ENCODE peak calls at places on chromosomes 7 and 10, in five cellular contexts. M is NCI-H2081, W is fibroblast of mammary gland, L is MCF 10A, A is nephron progenitor cell. U is an unnamed sample.

GRCh38 chr7:81459485-81459884 is 310.4 kb downstream of the HGF start:
- DNase-seq in M (no peak), W (no peak), L (no peak), A (no peak), U (no peak)

GRCh38 chr7:156021476-156021875 is 209.2 kb upstream of the SHH start:
- DNase-seq in M (no peak), W (no peak), L (no peak), A (no peak), U (no peak)

GRCh38 chr10:113665806-113666354 is 2.0 kb upstream of the NRAP start:
- DNase-seq in M (no peak), W (peak), L (peak), A (no peak), U (no peak)

GRCh38 chr10:103888113-103888841 is 29.7 kb downstream of the STN1 start:
- DNase-seq in M (peak), W (peak), L (peak), A (no peak), U (no peak)

GRCh38 chr7:94252971-94253370 is 141.7 kb upstream of the COL1A2 start:
- DNase-seq in M (no peak), W (no peak), L (no peak), A (no peak), U (no peak)

GRCh38 chr7:35366167-35367155 is 112.6 kb upstream of the TBX20 start:
- DNase-seq in M (no peak), W (no peak), L (no peak), A (no peak), U (no peak)

GRCh38 chr7:102220229-102220850 is 66.3 kb upstream of the SH2B2 start:
- DNase-seq in M (no peak), W (no peak), L (peak), A (no peak), U (no peak)

GRCh38 chr10:21989453-21990154 is 13.9 kb downstream of the DNAJC1 start:
- DNase-seq in M (peak), W (peak), L (peak), A (peak), U (peak)

GRCh38 chr7:150847536-150847935 is 4.8 kb upstream of the AOC1 start:
- DNase-seq in M (no peak), W (no peak), L (no peak), A (no peak), U (no peak)

GRCh38 chr7:122790558-122790957 is 87.8 kb upstream of the RNF148 start:
- DNase-seq in M (no peak), W (no peak), L (no peak), A (no peak), U (no peak)

GRCh38 chr7:114979388-114979787 is 57.5 kb downstream of the MDFIC start:
- DNase-seq in M (no peak), W (peak), L (peak), A (no peak), U (no peak)

GRCh38 chr7:131097662-131098376 is 229.9 kb upstream of the MKLN1 start:
- DNase-seq in M (no peak), W (no peak), L (no peak), A (no peak), U (no peak)